ENCODE peak calls at places on chromosomes 5 and 9, in four cellular contexts. I, F, Z and D are unnamed samples.

GRCh38 chr5:147669113-147669869 is 113.2 kb downstream of the JAKMIP2 start:
- DNase-seq in I (no peak), Z (no peak), F (no peak), D (no peak)

GRCh38 chr5:175728885-175729828 is 71.3 kb downstream of the HRH2 start:
- DNase-seq in Z (no peak), F (no peak), I (no peak), D (no peak)

GRCh38 chr9:116632990-116633441 is 54.1 kb upstream of the TRIM32 start:
- DNase-seq in I (no peak), F (no peak), Z (peak), D (no peak)

GRCh38 chr9:33813712-33814641 is 3.0 kb upstream of the UBE2R2 start:
- DNase-seq in Z (peak), I (no peak), F (peak), D (no peak)

GRCh38 chr5:74040811-74041491 is 415.0 kb downstream of the ARHGEF28 start:
- DNase-seq in I (no peak), Z (peak), F (no peak), D (no peak)

GRCh38 chr9:101200852-101201251 is 172.3 kb downstream of the PLPPR1 start:
- DNase-seq in F (no peak), Z (no peak), I (no peak), D (no peak)

GRCh38 chr9:86521936-86522335 is 167.7 kb upstream of the TUT7 start:
- DNase-seq in Z (no peak), I (no peak), F (no peak), D (no peak)

GRCh38 chr5:11311731-11312130 is 550.7 kb upstream of the DAP start:
- DNase-seq in Z (no peak), F (no peak), I (no peak), D (no peak)

GRCh38 chr5:33936004-33936380 is 194 bp upstream of the RXFP3 start:
- DNase-seq in I (no peak), F (no peak), Z (peak), D (peak)

GRCh38 chr9:36486933-36487481 is 85.7 kb upstream of the MELK start:
- DNase-seq in I (no peak), Z (peak), F (peak), D (no peak)

GRCh38 chr5:1511651-1512540 is 11.9 kb downstream of the LPCAT1 start:
- DNase-seq in Z (peak), I (no peak), F (peak), D (no peak)

GRCh38 chr9:134313470-134313869 is 12.8 kb upstream of the RXRA start:
- DNase-seq in Z (no peak), I (no peak), F (peak), D (no peak)

DNA sequence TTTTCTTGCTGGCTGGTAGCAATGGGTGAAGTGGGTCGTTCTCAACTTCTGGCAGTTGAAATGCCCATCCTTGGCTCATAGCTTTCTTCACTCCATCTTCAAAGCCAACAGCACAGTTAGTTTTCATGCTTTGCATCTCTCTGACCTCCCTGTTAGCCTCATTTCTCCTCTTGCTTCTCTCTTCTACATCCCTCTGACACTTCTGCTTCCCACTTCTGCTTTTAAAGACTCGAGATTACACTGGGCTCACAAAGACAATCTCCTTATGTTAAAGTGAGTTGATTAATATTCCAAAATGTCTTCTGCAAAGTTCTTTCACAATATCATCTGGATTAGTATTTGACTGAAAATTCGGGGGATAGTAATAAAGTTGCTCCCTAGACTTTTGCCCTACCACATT is 684.8 kb upstream of the CCNG1 start:
- DNase-seq in F (no peak), I (no peak), Z (no peak), D (no peak)
- H3K4me3 ChIP-seq in F (no peak), I (no peak), Z (no peak), D (no peak)

GRCh38 chr9:3760031-3760430 is 234.2 kb upstream of the RFX3 start:
- DNase-seq in Z (peak), F (no peak), I (no peak), D (no peak)
- TF ChIP-seq CTCF in Z (no peak), F (no peak), I (no peak), D (no peak)

DNA sequence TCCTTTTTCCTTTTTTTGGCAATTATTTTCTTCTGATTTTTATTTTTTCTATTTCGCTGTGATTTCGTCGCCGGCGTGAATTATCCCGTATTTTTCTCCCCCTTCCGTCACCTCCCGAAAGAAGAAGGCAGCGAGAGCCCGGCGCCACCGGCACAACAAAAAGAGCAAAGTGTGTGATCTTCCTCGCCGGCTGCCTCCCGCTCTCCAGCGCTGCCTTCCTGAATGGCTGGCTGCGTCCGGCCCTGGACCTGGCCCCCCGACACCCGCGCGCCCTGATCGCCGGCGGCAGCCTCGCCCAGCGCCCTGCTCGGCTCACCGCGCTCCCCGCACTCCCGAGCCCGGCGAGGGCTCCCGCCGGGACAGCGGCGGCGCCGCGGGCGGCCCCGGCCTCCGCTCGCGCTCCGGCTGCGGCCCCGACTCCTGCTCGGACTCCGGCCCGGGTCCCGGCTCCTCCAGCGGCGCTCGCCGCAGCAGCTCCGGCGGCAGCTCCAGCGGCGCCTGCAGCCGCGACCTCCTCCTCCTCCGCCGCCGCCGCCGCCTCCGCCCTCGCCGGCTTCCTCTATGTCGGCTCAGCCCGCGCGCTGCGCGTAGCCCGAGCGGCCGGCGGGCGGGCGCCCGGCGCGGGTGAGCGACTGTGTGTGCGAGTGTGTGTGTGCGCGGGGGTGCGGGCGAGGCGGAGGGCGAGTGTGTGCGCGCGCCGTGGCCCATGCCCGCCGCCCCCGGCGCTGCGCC is 943 bp downstream of the NR2F1 start:
- DNase-seq in I (no peak), Z (peak), F (no peak), D (no peak)
- H3K4me3 ChIP-seq in I (peak), Z (peak), F (peak), D (peak)

GRCh38 chr5:127038550-127038949 is 8.2 kb upstream of the MARCHF3 start:
- DNase-seq in F (no peak), Z (no peak), I (no peak), D (no peak)

GRCh38 chr5:127041571-127041970 is 11.2 kb upstream of the MARCHF3 start:
- DNase-seq in Z (peak), I (no peak), F (no peak), D (no peak)

GRCh38 chr5:127046343-127047072 is 16.1 kb upstream of the MARCHF3 start:
- DNase-seq in I (no peak), Z (no peak), F (no peak), D (no peak)

GRCh38 chr5:127040779-127041520 is 10.6 kb upstream of the MARCHF3 start:
- DNase-seq in Z (peak), F (peak), I (no peak), D (no peak)

GRCh38 chr5:127042593-127042992 is 12.2 kb upstream of the MARCHF3 start:
- DNase-seq in I (no peak), F (no peak), Z (peak), D (no peak)
- TF ChIP-seq CTCF in I (no peak), F (no peak), Z (peak), D (peak)

GRCh38 chr9:110131499-110131898 is 76.5 kb downstream of the C9orf152 start:
- DNase-seq in F (no peak), I (no peak), Z (peak), D (no peak)

GRCh38 chr9:110129460-110129859 is 78.5 kb downstream of the C9orf152 start:
- DNase-seq in F (no peak), Z (no peak), I (no peak), D (no peak)

GRCh38 chr9:110128664-110129329 is 79.2 kb downstream of the C9orf152 start:
- DNase-seq in F (no peak), I (no peak), Z (no peak), D (no peak)

GRCh38 chr9:110130211-110130610 is 77.7 kb downstream of the C9orf152 start:
- DNase-seq in I (no peak), Z (no peak), F (no peak), D (no peak)

GRCh38 chr9:110130791-110131416 is 77.1 kb downstream of the C9orf152 start:
- DNase-seq in F (no peak), Z (no peak), I (no peak), D (no peak)
- H3K4me3 ChIP-seq in F (no peak), Z (no peak), I (no peak), D (no peak)

GRCh38 chr9:21135736-21136135 is 5.9 kb downstream of the IFNW1 start:
- DNase-seq in I (no peak), Z (no peak), F (no peak), D (no peak)

GRCh38 chr9:21137020-21137419 is 4.6 kb downstream of the IFNW1 start:
- DNase-seq in F (no peak), Z (no peak), I (no peak), D (no peak)

GRCh38 chr9:21144620-21145019 is 3.0 kb upstream of the IFNW1 start:
- DNase-seq in I (no peak), Z (no peak), F (no peak), D (no peak)

GRCh38 chr9:21141427-21141882 is at the start of gene IFNW1:
- DNase-seq in Z (no peak), F (no peak), I (no peak), D (no peak)
- TF ChIP-seq CTCF in Z (no peak), F (no peak), I (peak), D (peak)

GRCh38 chr9:70395652-70396051 is 18.8 kb downstream of the KLF9 start:
- DNase-seq in I (no peak), F (no peak), Z (no peak), D (no peak)
- H3K4me3 ChIP-seq in I (no peak), F (no peak), Z (no peak), D (no peak)

GRCh38 chr9:91771027-91771426 is 179.0 kb downstream of the ROR2 start:
- DNase-seq in Z (peak), F (no peak), I (no peak), D (no peak)
- TF ChIP-seq CTCF in Z (peak), F (peak), I (peak), D (no peak)

GRCh38 chr5:92042237-92042636 is 659.1 kb upstream of the ARRDC3 start:
- DNase-seq in Z (no peak), F (no peak), I (no peak), D (no peak)
- H3K4me3 ChIP-seq in Z (no peak), F (no peak), I (no peak), D (no peak)